ENCODE peak calls at places on chromosomes 4 and X, in four cellular contexts. F is upper lobe of right lung, K is transverse colon, Q is epithelial cell of esophagus. Y is an unnamed sample.

GRCh38 chrX:97399400-97399799 is 515.7 kb downstream of the RPA4 start:
- DNase-seq in F (no peak), K (no peak), Q (peak), Y (peak)

GRCh38 chr4:23333946-23334878 is 555.6 kb downstream of the PPARGC1A start:
- DNase-seq in F (no peak), K (no peak), Q (peak), Y (peak)

GRCh38 chrX:40420899-40421729 is 159.7 kb upstream of the ATP6AP2 start:
- DNase-seq in F (no peak), K (no peak), Q (no peak), Y (peak)

GRCh38 chrX:71618303-71618721 is at the start of gene CXCR3:
- DNase-seq in F (peak), K (peak), Q (no peak), Y (no peak)

GRCh38 chr4:86401826-86402225 is 42.0 kb upstream of the MAPK10 start:
- DNase-seq in F (no peak), K (no peak), Q (no peak), Y (no peak)

GRCh38 chrX:85611926-85612325 is 232.5 kb upstream of the POF1B start:
- DNase-seq in F (no peak), K (no peak), Q (peak), Y (peak)

GRCh38 chrX:37347420-37347819 is 1.7 kb upstream of the PRRG1 start:
- DNase-seq in F (no peak), K (no peak), Q (peak), Y (peak)

GRCh38 chr4:140372607-140373327 is 679 bp upstream of the SCOC start:
- DNase-seq in F (no peak), K (peak), Q (peak), Y (peak)

GRCh38 chr4:140704392-140704955 is 51.7 kb downstream of the TBC1D9 start:
- DNase-seq in F (no peak), K (no peak), Q (no peak), Y (no peak)

GRCh38 chr4:73451404-73451803 is 15.4 kb downstream of the AFP start:
- DNase-seq in F (no peak), K (no peak), Q (no peak), Y (peak)

GRCh38 chrX:123475068-123475724 is 257.7 kb downstream of the THOC2 start:
- DNase-seq in F (no peak), K (no peak), Q (peak), Y (no peak)

GRCh38 chr4:24010994-24011393 is 121.1 kb upstream of the PPARGC1A start:
- DNase-seq in F (no peak), K (no peak), Q (no peak), Y (no peak)

GRCh38 chrX:101081257-101081656 is 2.6 kb downstream of the TMEM35A start:
- DNase-seq in F (no peak), K (no peak), Q (peak), Y (no peak)

GRCh38 chr4:78601013-78601412 is 49.4 kb downstream of the ANXA3 start:
- DNase-seq in F (no peak), K (no peak), Q (no peak), Y (no peak)

GRCh38 chr4:155966661-155967060 is 13.0 kb upstream of the CTSO start:
- DNase-seq in F (no peak), K (no peak), Q (no peak), Y (no peak)

GRCh38 chr4:84855774-84856173 is 110.7 kb downstream of the WDFY3 start:
- DNase-seq in F (no peak), K (no peak), Q (no peak), Y (no peak)

GRCh38 chr4:138542191-138542771 is 300.1 kb upstream of the SLC7A11 start:
- DNase-seq in F (no peak), K (no peak), Q (peak), Y (no peak)

GRCh38 chrX:68847172-68847571 is 18.4 kb downstream of the EFNB1 start:
- DNase-seq in F (no peak), K (no peak), Q (no peak), Y (no peak)

GRCh38 chrX:150872773-150873336 is 25.6 kb downstream of the CD99L2 start:
- DNase-seq in F (no peak), K (no peak), Q (no peak), Y (no peak)

GRCh38 chr4:15694431-15694830 is 8.4 kb upstream of the BST1 start:
- DNase-seq in F (no peak), K (no peak), Q (peak), Y (no peak)

GRCh38 chrX:78997870-78998558 is 52.8 kb downstream of the P2RY10 start:
- DNase-seq in F (no peak), K (no peak), Q (no peak), Y (no peak)

GRCh38 chrX:13360146-13360545 is 40.3 kb upstream of the ATXN3L start:
- DNase-seq in F (no peak), K (no peak), Q (no peak), Y (no peak)

GRCh38 chrX:40102393-40103381 is 4.9 kb upstream of the BCOR start:
- DNase-seq in F (peak), K (no peak), Q (no peak), Y (no peak)

GRCh38 chrX:104482757-104483156 is 83.2 kb upstream of the IL1RAPL2 start:
- DNase-seq in F (no peak), K (no peak), Q (peak), Y (peak)

GRCh38 chrX:47573334-47574095 is 8.7 kb upstream of the TIMP1 start:
- DNase-seq in F (no peak), K (peak), Q (peak), Y (no peak)

GRCh38 chrX:17030092-17030491 is 83.6 kb downstream of the REPS2 start:
- DNase-seq in F (no peak), K (no peak), Q (no peak), Y (no peak)

GRCh38 chr4:8343051-8343966 is 73.8 kb downstream of the HTRA3 start:
- DNase-seq in F (no peak), K (peak), Q (no peak), Y (no peak)

GRCh38 chr4:125085-125820 is 952 bp downstream of the ZNF718 start:
- DNase-seq in F (peak), K (peak), Q (peak), Y (peak)

GRCh38 chr4:40180356-40180755 is 16.5 kb upstream of the RHOH start:
- DNase-seq in F (no peak), K (no peak), Q (peak), Y (peak)

GRCh38 chrX:30488092-30488491 is 89.5 kb downstream of the TASL start:
- DNase-seq in F (no peak), K (no peak), Q (peak), Y (peak)

GRCh38 chr4:14168919-14169318 is 541.4 kb upstream of the BOD1L1 start:
- DNase-seq in F (no peak), K (peak), Q (peak), Y (peak)

GRCh38 chr4:68630371-68630770 is 40.1 kb downstream of the UGT2B15 start:
- DNase-seq in F (no peak), K (no peak), Q (no peak), Y (no peak)

GRCh38 chrX:97524997-97525396 is 641.3 kb downstream of the RPA4 start:
- DNase-seq in F (no peak), K (no peak), Q (peak), Y (no peak)

GRCh38 chr4:163988921-163989320 is 494.4 kb downstream of the TMA16 start:
- DNase-seq in F (no peak), K (no peak), Q (no peak), Y (no peak)

GRCh38 chr4:85744950-85745349 is 270.0 kb downstream of the ARHGAP24 start:
- DNase-seq in F (no peak), K (no peak), Q (peak), Y (no peak)

GRCh38 chr4:147011386-147011785 is 65.7 kb upstream of the TTC29 start:
- DNase-seq in F (no peak), K (no peak), Q (no peak), Y (no peak)

GRCh38 chrX:115297189-115297588 is 7.7 kb downstream of the LUZP4 start:
- DNase-seq in F (no peak), K (no peak), Q (peak), Y (peak)

GRCh38 chr4:90318208-90318607 is 191.0 kb downstream of the CCSER1 start:
- DNase-seq in F (no peak), K (no peak), Q (peak), Y (peak)
- H3K4me3 ChIP-seq in F (no peak), K (no peak), Q (no peak), Y (peak)

GRCh38 chrX:120568047-120568446 is 7.3 kb upstream of the CUL4B start:
- DNase-seq in F (no peak), K (no peak), Q (peak), Y (no peak)
- TF ChIP-seq CTCF in F (no peak), K (no peak), Q (no peak), Y (no peak)

DNA sequence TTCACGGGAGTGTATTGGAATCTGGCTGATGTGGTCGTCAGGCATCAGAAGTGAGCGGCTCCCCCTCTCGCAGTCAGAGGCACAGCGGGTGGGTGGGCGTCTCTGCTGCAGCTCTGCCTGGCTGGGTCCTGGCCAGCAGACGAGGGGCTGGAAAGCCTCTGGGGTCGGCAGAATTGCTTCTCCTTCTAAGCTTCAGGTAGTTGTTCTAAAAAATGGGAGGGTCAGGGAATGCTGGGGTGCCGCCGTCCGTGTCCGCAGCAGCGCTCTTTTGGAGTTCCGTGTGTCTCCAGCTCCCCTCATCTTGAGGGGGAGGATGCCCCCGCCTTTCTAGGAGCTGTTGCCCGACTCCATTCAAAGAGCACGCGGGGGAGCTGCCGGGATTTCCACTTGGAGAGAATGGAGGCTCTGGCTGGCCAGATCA is 70.2 kb upstream of the HGFAC start:
- DNase-seq in F (no peak), K (no peak), Q (no peak), Y (peak)
- H3K4me3 ChIP-seq in F (peak), K (no peak), Q (no peak), Y (peak)

GRCh38 chr4:100093091-100093866 is 97.0 kb downstream of the DDIT4L start:
- DNase-seq in F (peak), K (peak), Q (peak), Y (peak)

GRCh38 chr4:100098681-100099080 is 91.6 kb downstream of the DDIT4L start:
- DNase-seq in F (no peak), K (no peak), Q (no peak), Y (no peak)

GRCh38 chr4:100099746-100100145 is 90.5 kb downstream of the DDIT4L start:
- DNase-seq in F (no peak), K (no peak), Q (no peak), Y (no peak)

GRCh38 chr4:100098011-100098545 is 92.2 kb downstream of the DDIT4L start:
- DNase-seq in F (no peak), K (no peak), Q (no peak), Y (no peak)

GRCh38 chr4:100095729-100096595 is 94.3 kb downstream of the DDIT4L start:
- DNase-seq in F (peak), K (peak), Q (peak), Y (peak)
- TF ChIP-seq CTCF in F (peak), K (peak), Q (peak), Y (peak)

DNA sequence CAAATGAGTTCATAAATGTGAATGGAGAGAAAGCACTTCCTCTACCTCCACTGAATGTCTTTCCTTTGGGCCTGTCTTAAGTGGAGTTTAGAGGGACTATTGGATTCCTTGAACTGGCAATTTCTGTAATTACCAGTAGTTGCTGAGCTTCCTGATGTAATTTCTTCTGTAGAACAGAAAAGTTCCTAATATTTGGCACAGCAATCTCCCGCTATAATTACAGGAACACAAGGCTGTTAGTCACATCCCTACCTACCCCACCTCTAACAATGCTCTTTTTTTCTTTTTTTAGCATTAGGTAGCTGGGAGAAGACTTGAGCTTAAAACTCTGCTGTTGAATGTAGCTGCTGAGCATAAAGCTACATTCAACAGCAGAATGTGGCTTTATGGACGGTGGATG is 24.8 kb upstream of the RBPJ start:
- DNase-seq in F (no peak), K (no peak), Q (no peak), Y (no peak)
- H3K4me3 ChIP-seq in F (no peak), K (no peak), Q (no peak), Y (no peak)

GRCh38 chr4:88804234-88804633 is 106.6 kb upstream of the NAP1L5 start:
- DNase-seq in F (no peak), K (no peak), Q (no peak), Y (no peak)

GRCh38 chr4:88799900-88800299 is 102.3 kb upstream of the NAP1L5 start:
- DNase-seq in F (no peak), K (no peak), Q (no peak), Y (no peak)

GRCh38 chr4:88803600-88804096 is 106.0 kb upstream of the NAP1L5 start:
- DNase-seq in F (no peak), K (peak), Q (peak), Y (peak)

GRCh38 chr4:88802585-88803285 is 105.1 kb upstream of the NAP1L5 start:
- DNase-seq in F (no peak), K (no peak), Q (no peak), Y (peak)

DNA sequence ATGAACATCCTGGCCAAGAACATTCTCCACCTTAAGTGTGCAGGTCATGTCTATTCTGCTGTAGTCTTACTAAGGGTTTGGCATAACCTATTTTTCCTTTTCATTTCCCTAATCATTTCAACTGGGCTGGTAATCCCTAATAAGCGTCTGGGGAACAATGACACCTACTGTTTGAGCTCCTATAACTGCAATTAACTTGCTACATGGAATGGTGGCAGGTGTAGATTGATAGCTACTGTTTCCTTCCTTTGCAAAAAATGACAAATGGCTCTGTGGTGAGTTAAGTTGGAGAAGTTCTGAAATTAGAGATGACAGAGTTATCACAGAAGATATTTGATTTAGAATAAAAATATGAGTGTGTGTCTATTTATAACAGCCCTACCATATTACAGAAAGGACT is 104.5 kb upstream of the NAP1L5 start:
- DNase-seq in F (no peak), K (no peak), Q (peak), Y (no peak)
- TF ChIP-seq CTCF in F (no peak), K (no peak), Q (no peak), Y (no peak)

DNA sequence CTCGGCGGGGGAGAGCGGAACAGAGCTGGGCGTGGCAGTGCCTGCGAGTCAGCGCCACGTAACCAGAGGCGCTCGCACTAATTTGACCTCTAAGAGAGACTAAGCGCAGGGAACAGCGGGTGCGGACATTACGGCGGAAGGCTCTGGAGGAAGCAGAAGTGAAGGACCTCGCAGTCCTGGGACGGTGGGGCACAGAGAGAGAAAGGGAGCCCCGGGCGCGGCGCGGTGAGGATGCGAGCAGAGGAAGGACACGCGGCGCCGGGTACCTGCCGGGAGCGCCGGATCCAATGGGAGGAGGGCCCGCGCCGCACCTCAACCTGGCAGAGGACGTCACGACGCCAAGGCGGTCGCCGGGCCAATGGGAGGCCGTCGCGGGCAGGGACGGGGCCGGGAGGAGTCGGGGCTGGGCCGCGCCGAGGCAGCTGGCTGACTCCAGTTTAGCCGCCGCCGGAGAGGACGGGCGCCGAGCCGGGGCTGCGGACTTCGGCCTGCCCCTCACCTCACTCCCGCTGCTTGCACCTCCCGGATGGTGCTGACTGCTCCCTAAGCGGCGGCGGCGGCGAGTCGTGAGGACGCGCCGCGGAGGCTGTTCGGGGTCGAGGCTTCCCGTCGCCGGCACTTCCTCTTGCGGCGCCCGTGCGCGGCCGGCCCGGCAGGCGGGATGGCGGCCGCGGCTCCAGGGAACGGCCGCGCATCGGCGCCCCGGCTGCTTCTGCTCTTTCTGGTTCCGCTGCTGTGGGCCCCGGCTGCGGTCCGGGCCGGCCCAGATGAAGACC is at the start of gene TMEM165:
- DNase-seq in F (peak), K (peak), Q (peak), Y (peak)
- H3K4me3 ChIP-seq in F (peak), K (peak), Q (peak), Y (peak)

DNA sequence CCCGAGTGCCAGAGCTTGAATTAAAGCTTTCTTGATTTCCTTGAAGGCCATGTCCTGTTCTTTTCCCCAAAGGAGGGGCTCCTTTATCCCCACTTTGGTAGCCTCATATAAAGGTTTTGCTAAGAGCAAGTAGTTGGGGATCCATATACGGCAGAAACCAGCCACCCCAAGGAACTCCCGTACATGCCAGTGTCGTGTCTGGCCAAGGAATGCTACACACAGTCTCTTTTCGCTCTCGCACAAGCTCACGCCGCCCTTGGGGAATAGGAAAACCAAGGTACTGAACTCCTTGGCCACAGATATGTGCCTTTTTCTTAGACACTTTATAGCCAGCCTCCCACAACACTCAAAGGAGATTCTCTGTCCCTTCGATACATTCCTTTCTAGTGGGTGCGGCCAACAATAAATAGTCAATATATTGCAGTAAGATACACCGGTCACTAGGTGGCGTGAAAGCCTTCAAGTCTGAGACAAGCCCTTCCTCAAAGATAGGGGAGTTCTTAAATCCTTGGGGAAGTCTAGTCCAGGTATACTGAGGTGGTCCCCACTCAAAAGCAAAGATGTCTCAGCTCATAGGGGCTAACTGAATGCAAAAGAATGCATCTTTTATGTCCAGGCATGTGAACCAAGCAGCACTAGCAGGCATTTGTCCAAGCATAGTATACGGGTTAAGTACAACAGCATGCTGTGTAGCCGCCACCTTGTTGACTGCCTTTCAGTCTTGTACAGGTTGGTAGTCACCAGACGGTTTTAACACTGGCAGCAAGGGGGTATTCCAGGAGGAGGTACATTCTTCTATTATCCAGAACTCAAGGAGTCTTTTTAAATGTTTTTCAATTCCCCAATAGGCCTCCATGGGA is 57.8 kb upstream of the XAGE1B start:
- DNase-seq in F (no peak), K (peak), Q (peak), Y (peak)
- TF ChIP-seq CTCF in F (peak), K (peak), Q (peak), Y (peak)